ENCODE peak calls at places on chromosomes 5 and 9, in four cellular contexts. L is aorta, V is foreskin keratinocyte, K is psoas muscle. U is an unnamed sample.

GRCh38 chr5:109529520-109529919 is 119.7 kb upstream of the PJA2 start:
- DNase-seq in L (peak), V (peak), K (peak), U (peak)

GRCh38 chr5:173094012-173094661 is 38.0 kb downstream of the CREBRF start:
- DNase-seq in L (no peak), V (peak), K (no peak), U (peak)

GRCh38 chr5:143036146-143036927 is 266.2 kb downstream of the ARHGAP26 start:
- DNase-seq in L (no peak), V (no peak), K (no peak), U (no peak)

GRCh38 chr5:120794121-120794520 is 330.0 kb downstream of the PRR16 start:
- DNase-seq in L (no peak), V (no peak), K (no peak), U (no peak)

GRCh38 chr5:35313296-35313695 is 83.0 kb upstream of the PRLR start:
- DNase-seq in L (no peak), V (peak), K (no peak), U (peak)

GRCh38 chr5:40834391-40834848 is 602 bp downstream of the RPL37 start:
- DNase-seq in L (peak), V (no peak), K (no peak), U (peak)

GRCh38 chr5:103461223-103461622 is 101.4 kb downstream of the NUDT12 start:
- DNase-seq in L (no peak), V (no peak), K (no peak), U (peak)

GRCh38 chr9:112091805-112092204 is 83.3 kb downstream of the SUSD1 start:
- DNase-seq in L (no peak), V (no peak), K (no peak), U (peak)

GRCh38 chr9:17926246-17926645 is 347.4 kb downstream of the SH3GL2 start:
- DNase-seq in L (no peak), V (no peak), K (no peak), U (no peak)

GRCh38 chr5:172412724-172413260 is 41.5 kb downstream of the SH3PXD2B start:
- DNase-seq in L (peak), V (peak), K (peak), U (peak)

GRCh38 chr5:110785356-110785755 is 46.5 kb downstream of the SLC25A46 start:
- DNase-seq in L (no peak), V (peak), K (no peak), U (peak)

GRCh38 chr5:172757394-172758010 is 13.5 kb downstream of the DUSP1 start:
- DNase-seq in L (no peak), V (no peak), K (no peak), U (no peak)

GRCh38 chr9:127886401-127886972 is 9.0 kb upstream of the AK1 start:
- DNase-seq in L (no peak), V (no peak), K (no peak), U (peak)

GRCh38 chr5:15499528-15500325 is at the start of gene FBXL7:
- DNase-seq in L (peak), V (no peak), K (peak), U (peak)

GRCh38 chr5:109655841-109656240 is 33.9 kb upstream of the MAN2A1 start:
- DNase-seq in L (no peak), V (peak), K (no peak), U (peak)

GRCh38 chr9:14722391-14723035 is at the start of gene CER1:
- DNase-seq in L (no peak), V (no peak), K (no peak), U (no peak)

GRCh38 chr5:72661405-72661804 is 154.2 kb upstream of the ZNF366 start:
- DNase-seq in L (no peak), V (no peak), K (no peak), U (peak)

GRCh38 chr5:55484531-55484930 is 50.2 kb downstream of the PLPP1 start:
- DNase-seq in L (no peak), V (no peak), K (no peak), U (no peak)

GRCh38 chr5:149375434-149375833 is 3.7 kb downstream of the IL17B start:
- DNase-seq in L (no peak), V (no peak), K (no peak), U (no peak)

GRCh38 chr5:115319007-115319406 is 22.6 kb upstream of the CCDC112 start:
- DNase-seq in L (no peak), V (no peak), K (no peak), U (no peak)

GRCh38 chr5:115313632-115314031 is 17.2 kb upstream of the CCDC112 start:
- DNase-seq in L (no peak), V (no peak), K (no peak), U (no peak)

GRCh38 chr5:115321309-115321708 is 24.9 kb upstream of the CCDC112 start:
- DNase-seq in L (no peak), V (peak), K (no peak), U (peak)

GRCh38 chr5:115320515-115320914 is 24.1 kb upstream of the CCDC112 start:
- DNase-seq in L (no peak), V (no peak), K (no peak), U (no peak)

GRCh38 chr5:115317750-115318149 is 21.3 kb upstream of the CCDC112 start:
- DNase-seq in L (no peak), V (no peak), K (no peak), U (no peak)
- H3K27ac ChIP-seq in L (no peak), V (no peak), K (no peak), U (no peak)

DNA sequence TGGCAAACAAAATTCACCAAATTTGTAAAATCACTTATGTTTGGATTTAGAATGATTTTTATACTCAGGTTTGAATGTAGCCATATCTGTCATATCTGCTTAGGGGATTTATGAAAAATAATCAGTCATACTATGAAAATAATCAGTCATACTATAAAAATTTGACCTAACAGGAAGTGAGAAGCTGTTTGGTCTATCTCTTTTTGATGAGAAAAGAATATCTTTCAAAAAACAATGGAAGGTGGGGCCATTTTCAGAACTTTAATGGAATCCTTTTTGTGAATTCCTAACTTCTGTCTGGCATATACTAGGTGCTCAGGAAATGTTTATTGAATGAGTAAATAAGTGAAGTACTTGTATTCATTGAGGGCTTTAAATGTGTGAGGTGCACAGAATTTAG is 70.1 kb downstream of the CWC27 start:
- DNase-seq in L (no peak), V (peak), K (no peak), U (peak)
- H3K27ac ChIP-seq in L (no peak), V (peak), K (no peak), U (no peak)

GRCh38 chr5:78912085-78912771 is 72.9 kb downstream of the ARSB start:
- DNase-seq in L (no peak), V (no peak), K (no peak), U (no peak)
- H3K27ac ChIP-seq in L (no peak), V (no peak), K (no peak), U (no peak)

GRCh38 chr9:130498298-130498917 is 53.6 kb downstream of the ASS1 start:
- DNase-seq in L (no peak), V (no peak), K (no peak), U (peak)
- H3K27ac ChIP-seq in L (no peak), V (no peak), K (no peak), U (no peak)

GRCh38 chr5:11528720-11529119 is 375.5 kb downstream of the CTNND2 start:
- DNase-seq in L (no peak), V (no peak), K (no peak), U (no peak)
- H3K27ac ChIP-seq in L (no peak), V (no peak), K (no peak), U (no peak)

GRCh38 chr5:140054086-140054689 is 11.1 kb upstream of the NRG2 start:
- DNase-seq in L (no peak), V (no peak), K (no peak), U (no peak)

GRCh38 chr5:140049205-140049604 is 6.1 kb upstream of the NRG2 start:
- DNase-seq in L (no peak), V (no peak), K (no peak), U (no peak)

GRCh38 chr5:140055152-140055551 is 12.1 kb upstream of the NRG2 start:
- DNase-seq in L (no peak), V (no peak), K (no peak), U (no peak)

GRCh38 chr5:140051950-140052349 is 8.9 kb upstream of the NRG2 start:
- DNase-seq in L (no peak), V (no peak), K (no peak), U (no peak)

GRCh38 chr5:140049713-140050112 is 6.6 kb upstream of the NRG2 start:
- DNase-seq in L (no peak), V (no peak), K (no peak), U (no peak)
- H3K27ac ChIP-seq in L (no peak), V (no peak), K (peak), U (no peak)

DNA sequence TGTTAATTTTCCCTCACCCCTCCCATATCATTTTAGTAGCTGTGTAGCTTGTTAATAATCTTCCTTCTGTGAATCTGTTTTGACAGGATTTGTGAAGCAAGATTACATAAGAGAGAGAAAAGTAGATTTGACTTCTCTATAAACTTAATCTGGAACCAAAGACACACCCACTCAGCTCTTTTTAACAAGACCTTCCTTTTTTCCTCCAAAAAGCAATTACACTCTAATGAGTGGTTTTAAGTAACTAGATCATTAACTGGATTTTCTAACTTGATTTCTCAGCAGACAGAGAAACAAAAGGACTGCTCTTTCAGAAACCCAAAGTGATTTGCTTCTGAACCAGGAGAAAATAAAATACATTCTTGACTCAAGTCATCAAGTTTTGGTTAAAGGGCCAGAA is 21.9 kb downstream of the RFK start:
- DNase-seq in L (no peak), V (no peak), K (no peak), U (no peak)
- H3K27ac ChIP-seq in L (no peak), V (no peak), K (no peak), U (no peak)

U was measured in GM23248.